ENCODE peak calls at places on chromosomes 3 and 15, in four cellular contexts. I is breast epithelium, U is upper lobe of right lung, D is heart left ventricle. M is an unnamed sample.

GRCh38 chr3:111809196-111809595 is 49.9 kb upstream of the PHLDB2 start:
- DNase-seq in D (no peak), I (no peak), U (no peak), M (no peak)

GRCh38 chr3:150223568-150223967 is 184.5 kb upstream of the TSC22D2 start:
- DNase-seq in D (no peak), I (no peak), U (no peak), M (no peak)

GRCh38 chr15:63487076-63487757 is 17.2 kb upstream of the USP3 start:
- DNase-seq in U (peak; percentile 93), I (peak; percentile 80), D (peak; percentile 95), M (peak; percentile 98)

GRCh38 chr3:109132801-109133473 is 3.6 kb upstream of the C3orf85 start:
- DNase-seq in I (no peak), D (no peak), U (no peak), M (peak; percentile 59)

GRCh38 chr15:42274693-42274971 is 1.4 kb upstream of the TMEM87A start:
- DNase-seq in U (no peak), D (no peak), I (no peak), M (peak; percentile 27)

GRCh38 chr15:66252411-66253295 is 897 bp downstream of the MEGF11 start:
- DNase-seq in D (peak; percentile 80), U (peak; percentile 84), I (no peak), M (peak; percentile 57)

GRCh38 chr3:64022451-64023186 is 675 bp downstream of the PSMD6 start:
- DNase-seq in D (no peak), I (no peak), U (no peak), M (peak; percentile 20)

GRCh38 chr3:175307642-175308041 is 448.5 kb downstream of the NAALADL2 start:
- DNase-seq in U (no peak), D (no peak), I (no peak), M (no peak)

GRCh38 chr3:43768594-43768993 is 77.9 kb downstream of the ABHD5 start:
- DNase-seq in I (no peak), D (no peak), U (no peak), M (peak; percentile 37)

GRCh38 chr3:72661115-72661457 is 187.2 kb downstream of the SHQ1 start:
- DNase-seq in U (peak; percentile 79), I (peak; percentile 93), D (peak; percentile 78), M (peak; percentile 50)

GRCh38 chr15:76381366-76381765 is 44.8 kb downstream of the ISL2 start:
- DNase-seq in I (no peak), U (no peak), D (no peak), M (no peak)

GRCh38 chr3:157071744-157072525 is 88.0 kb downstream of the CCNL1 start:
- DNase-seq in U (no peak), I (no peak), D (no peak), M (no peak)

GRCh38 chr3:157069406-157069805 is 90.5 kb downstream of the CCNL1 start:
- DNase-seq in D (no peak), I (no peak), U (no peak), M (no peak)

GRCh38 chr3:157070600-157070999 is 89.3 kb downstream of the CCNL1 start:
- DNase-seq in U (no peak), D (no peak), I (no peak), M (no peak)

GRCh38 chr3:157067114-157067513 is 92.8 kb downstream of the CCNL1 start:
- DNase-seq in U (no peak), D (no peak), I (no peak), M (no peak)

DNA sequence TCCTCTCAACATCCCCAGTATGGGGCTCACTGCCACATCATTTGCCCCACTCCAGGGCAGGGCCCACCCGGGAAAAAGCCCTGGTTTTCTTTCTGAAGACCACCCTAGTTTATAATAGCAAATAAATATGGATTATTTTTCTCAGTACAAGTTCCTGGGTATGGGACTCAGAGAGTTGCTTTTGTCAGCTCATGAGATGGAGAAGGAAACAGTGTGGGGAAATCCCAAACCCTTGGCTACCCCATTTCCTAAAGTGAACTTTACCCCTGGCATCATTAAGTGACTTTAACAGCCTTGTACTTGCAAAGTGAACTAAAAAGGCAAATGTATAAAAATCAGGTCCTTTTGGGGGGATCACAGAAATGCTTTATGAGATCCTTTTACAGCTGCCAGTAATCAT is 89.8 kb downstream of the CCNL1 start:
- DNase-seq in I (no peak), U (no peak), D (no peak), M (no peak)
- H3K4me1 ChIP-seq in I (no peaks in the 10 kb centered on the region), U (no peaks in the 10 kb centered on the region), D (no peaks in the 10 kb centered on the region), M (peaks cover 3% of the 10 kb centered on the region)

GRCh38 chr3:194571491-194571941 is 61.7 kb downstream of the TMEM44 start:
- DNase-seq in I (no peak), U (no peak), D (no peak), M (no peak)

GRCh38 chr3:194570898-194571297 is 62.3 kb downstream of the TMEM44 start:
- DNase-seq in D (no peak), I (no peak), U (no peak), M (no peak)

GRCh38 chr3:194572944-194573491 is 60.2 kb downstream of the TMEM44 start:
- DNase-seq in I (no peak), U (no peak), D (no peak), M (no peak)

GRCh38 chr3:194573680-194574437 is 59.4 kb downstream of the TMEM44 start:
- DNase-seq in D (no peak), I (no peak), U (no peak), M (peak; percentile 35)

GRCh38 chr3:194572131-194572789 is 61.0 kb downstream of the TMEM44 start:
- DNase-seq in I (peak; percentile 62), D (peak; percentile 72), U (peak; percentile 74), M (no peak)
- H3K4me1 ChIP-seq in I (no peaks in the 10 kb centered on the region), D (peaks cover 9% of the 10 kb centered on the region), U (peaks cover 18% of the 10 kb centered on the region), M (no peaks in the 10 kb centered on the region)

DNA sequence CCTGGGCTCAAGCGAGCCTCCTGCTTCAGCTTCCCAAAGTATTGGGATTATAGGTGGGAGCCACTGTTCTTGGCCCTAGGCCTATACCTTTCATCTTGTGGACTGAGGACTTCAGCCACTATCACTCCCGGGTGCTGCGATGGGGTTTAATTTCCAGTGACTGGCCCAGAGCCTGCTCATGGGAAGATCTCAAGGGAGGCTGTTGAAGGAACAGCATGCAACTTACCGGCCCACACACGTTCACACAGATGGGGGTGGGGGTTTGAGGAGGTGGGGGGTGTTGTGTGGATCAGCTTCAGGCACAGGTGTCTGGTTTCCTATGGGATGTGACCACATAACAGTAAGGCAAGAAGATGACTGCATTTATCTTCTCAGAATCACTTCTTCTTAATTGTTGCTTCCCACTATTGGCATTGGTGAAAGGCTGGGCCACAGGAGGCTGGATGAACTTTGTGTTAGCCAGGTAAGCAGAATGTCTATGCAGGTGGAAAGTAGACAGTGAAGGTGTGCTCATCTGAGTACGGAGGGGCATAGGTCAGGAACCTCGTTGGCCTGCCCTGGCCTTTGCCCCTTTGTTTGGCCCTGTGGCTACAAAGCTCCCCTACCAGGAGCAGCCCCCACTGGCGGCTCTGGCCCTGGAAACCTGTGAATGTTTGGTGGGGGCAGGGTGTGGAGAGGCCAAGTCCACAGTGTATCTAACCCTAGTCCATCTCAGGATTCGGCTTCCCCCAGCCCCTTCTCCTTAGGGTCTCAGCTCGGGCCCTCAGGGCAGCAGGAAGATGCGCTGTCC is 1.4 kb upstream of the APBA2 start:
- DNase-seq in D (peak; percentile 5), I (no peak), U (no peak), M (no peak)
- H3K4me1 ChIP-seq in D (peaks cover 3% of the 10 kb centered on the region), I (no peaks in the 10 kb centered on the region), U (no peaks in the 10 kb centered on the region), M (no peaks in the 10 kb centered on the region)

GRCh38 chr3:23764407-23764806 is 41.3 kb upstream of the UBE2E1 start:
- DNase-seq in U (no peak), I (no peak), D (no peak), M (no peak)

GRCh38 chr3:23760871-23761373 is 44.8 kb upstream of the UBE2E1 start:
- DNase-seq in U (no peak), D (no peak), I (no peak), M (no peak)

GRCh38 chr3:23761440-23761896 is 44.3 kb upstream of the UBE2E1 start:
- DNase-seq in D (no peak), U (no peak), I (no peak), M (peak; percentile 37)

GRCh38 chr3:23763040-23763477 is 42.7 kb upstream of the UBE2E1 start:
- DNase-seq in D (no peak), I (no peak), U (no peak), M (no peak)

GRCh38 chr3:23762214-23763039 is 43.3 kb upstream of the UBE2E1 start:
- DNase-seq in U (no peak), I (no peak), D (no peak), M (no peak)
- H3K4me1 ChIP-seq in U (no peaks in the 10 kb centered on the region), I (no peaks in the 10 kb centered on the region), D (no peaks in the 10 kb centered on the region), M (no peaks in the 10 kb centered on the region)

GRCh38 chr15:93067649-93068085 is 21.3 kb downstream of the RGMA start:
- DNase-seq in D (no peak), U (no peak), I (no peak), M (no peak)
- H3K4me1 ChIP-seq in D (peaks cover 5% of the 10 kb centered on the region), U (peaks cover 11% of the 10 kb centered on the region), I (peaks cover 18% of the 10 kb centered on the region), M (no peaks in the 10 kb centered on the region)

M was measured in colonic mucosa.